ENCODE peak calls at places on chromosome 19, in seven cellular contexts. One of them, this sample, is unnamed.

GRCh38 chr19:55369651-55370304 is 485 bp downstream of the IL11 start:
- DNase-seq in esophagus muscularis mucosa: no peak
- DNase-seq in testis: peak; percentile 50
- DNase-seq in spleen: no peak
- DNase-seq in transverse colon: no peak
- DNase-seq in IMR-90: peak; percentile 76
- DNase-seq in A549: peak; percentile 86
- DNase-seq in this sample: no peak

GRCh38 chr19:51339687-51340656 is 2.0 kb downstream of the VSIG10L start:
- DNase-seq in esophagus muscularis mucosa: peak; percentile 100
- DNase-seq in spleen: peak; percentile 98
- DNase-seq in A549: peak; percentile 99
- DNase-seq in transverse colon: peak; percentile 99
- DNase-seq in testis: peak; percentile 100
- DNase-seq in IMR-90: peak; percentile 95
- DNase-seq in this sample: peak; percentile 97

GRCh38 chr19:4449022-4449825 is 8.4 kb downstream of the UBXN6 start:
- DNase-seq in testis: peak; percentile 67
- DNase-seq in A549: no peak
- DNase-seq in spleen: no peak
- DNase-seq in esophagus muscularis mucosa: no peak
- DNase-seq in transverse colon: no peak
- DNase-seq in IMR-90: no peak
- DNase-seq in this sample: peak; percentile 66

GRCh38 chr19:51366999-51367564 is 894 bp upstream of the ETFB start:
- DNase-seq in spleen: peak; percentile 92
- DNase-seq in testis: peak; percentile 21
- DNase-seq in IMR-90: no peak
- DNase-seq in A549: no peak
- DNase-seq in esophagus muscularis mucosa: no peak
- DNase-seq in transverse colon: peak; percentile 45
- DNase-seq in this sample: no peak

GRCh38 chr19:55066107-55066709 is 3.3 kb upstream of the RDH13 start:
- DNase-seq in esophagus muscularis mucosa: no peak
- DNase-seq in spleen: no peak
- DNase-seq in IMR-90: no peak
- DNase-seq in testis: no peak
- DNase-seq in transverse colon: no peak
- DNase-seq in A549: no peak
- DNase-seq in this sample: no peak

GRCh38 chr19:3698386-3698950 is 1.8 kb downstream of the PIP5K1C start:
- DNase-seq in transverse colon: no peak
- DNase-seq in IMR-90: peak; percentile 28
- DNase-seq in spleen: no peak
- DNase-seq in testis: no peak
- DNase-seq in esophagus muscularis mucosa: no peak
- DNase-seq in A549: no peak
- DNase-seq in this sample: no peak

GRCh38 chr19:10871711-10872550 is 578 bp downstream of the CARM1 start:
- DNase-seq in testis: peak; percentile 37
- DNase-seq in esophagus muscularis mucosa: no peak
- DNase-seq in A549: no peak
- DNase-seq in IMR-90: no peak
- DNase-seq in spleen: peak; percentile 94
- DNase-seq in transverse colon: peak; percentile 44
- DNase-seq in this sample: peak; percentile 54

GRCh38 chr19:39182174-39182505 is 14.6 kb upstream of the NCCRP1 start:
- DNase-seq in testis: no peak
- DNase-seq in transverse colon: no peak
- DNase-seq in IMR-90: no peak
- DNase-seq in spleen: no peak
- DNase-seq in esophagus muscularis mucosa: no peak
- DNase-seq in A549: no peak
- DNase-seq in this sample: no peak

GRCh38 chr19:13260883-13261653 is 110.9 kb downstream of the IER2 start:
- DNase-seq in spleen: no peak
- DNase-seq in transverse colon: no peak
- DNase-seq in A549: peak; percentile 49
- DNase-seq in esophagus muscularis mucosa: no peak
- DNase-seq in IMR-90: peak; percentile 93
- DNase-seq in testis: no peak
- DNase-seq in this sample: no peak

GRCh38 chr19:28703400-28703956 is 509.5 kb downstream of the UQCRFS1 start:
- DNase-seq in esophagus muscularis mucosa: no peak
- DNase-seq in IMR-90: no peak
- DNase-seq in transverse colon: no peak
- DNase-seq in testis: no peak
- DNase-seq in A549: no peak
- DNase-seq in spleen: no peak
- DNase-seq in this sample: no peak
- H3K4me1 ChIP-seq in esophagus muscularis mucosa: no peaks in the 10 kb centered on the region
- H3K4me1 ChIP-seq in IMR-90: no peaks in the 10 kb centered on the region
- H3K4me1 ChIP-seq in transverse colon: no peaks in the 10 kb centered on the region
- H3K4me1 ChIP-seq in testis: no peaks in the 10 kb centered on the region
- H3K4me1 ChIP-seq in A549: no peaks in the 10 kb centered on the region
- H3K4me1 ChIP-seq in spleen: no peaks in the 10 kb centered on the region
- H3K4me1 ChIP-seq in this sample: no peaks in the 10 kb centered on the region

DNA sequence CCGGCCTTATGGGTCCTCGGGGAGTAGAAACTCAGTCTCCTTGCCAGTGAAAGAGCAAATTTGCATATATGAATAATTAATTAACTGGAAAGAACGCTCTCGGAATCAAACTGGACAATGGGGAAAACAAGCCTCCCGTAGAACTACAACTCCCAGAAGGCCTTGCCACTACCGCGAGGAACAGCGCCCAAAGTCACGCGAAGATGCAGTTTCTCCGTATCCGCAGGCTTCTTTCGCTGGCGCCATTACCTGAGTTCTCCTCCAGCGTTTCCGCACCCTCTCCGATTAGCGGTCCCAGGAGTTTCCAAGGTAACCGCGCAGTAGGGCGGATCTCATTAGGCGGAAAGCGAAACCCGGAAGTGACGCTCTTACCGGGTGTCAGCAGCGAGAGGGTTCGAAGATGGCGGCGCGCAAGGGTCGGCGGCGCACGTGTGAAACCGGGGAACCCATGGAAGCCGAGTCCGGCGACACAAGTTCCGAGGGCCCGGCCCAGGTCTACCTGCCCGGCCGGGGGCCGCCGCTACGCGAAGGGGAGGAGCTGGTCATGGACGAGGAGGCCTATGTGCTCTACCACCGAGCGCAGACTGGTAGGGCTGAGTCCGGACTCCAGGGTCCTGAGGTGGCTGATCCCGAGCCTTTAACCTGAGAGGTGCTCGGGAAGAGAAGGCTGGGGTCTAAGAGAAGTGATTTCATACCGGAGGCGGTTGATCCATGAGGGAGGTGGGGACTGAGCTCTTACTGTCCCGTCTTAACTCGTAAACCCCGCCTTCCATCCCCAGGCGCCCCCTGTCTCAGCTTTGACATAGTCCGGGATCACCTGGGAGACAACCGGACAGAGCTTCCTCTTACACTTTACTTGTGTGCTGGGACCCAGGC is at the start of gene GRWD1:
- DNase-seq in spleen: peak; percentile 96
- DNase-seq in esophagus muscularis mucosa: peak; percentile 98
- DNase-seq in testis: peak; percentile 98
- DNase-seq in IMR-90: peak; percentile 94
- DNase-seq in A549: peak; percentile 99
- DNase-seq in transverse colon: peak; percentile 93
- DNase-seq in this sample: peak; percentile 94
- TF ChIP-seq POLR2A in spleen: no peak
- TF ChIP-seq POLR2A in esophagus muscularis mucosa: no peak
- TF ChIP-seq POLR2A in testis: no peak
- TF ChIP-seq POLR2A in IMR-90: peak; percentile 72
- TF ChIP-seq POLR2A in A549: peak; percentile 91
- TF ChIP-seq POLR2A in transverse colon: peak; percentile 46
- TF ChIP-seq POLR2A in this sample: peak; percentile 50

DNA sequence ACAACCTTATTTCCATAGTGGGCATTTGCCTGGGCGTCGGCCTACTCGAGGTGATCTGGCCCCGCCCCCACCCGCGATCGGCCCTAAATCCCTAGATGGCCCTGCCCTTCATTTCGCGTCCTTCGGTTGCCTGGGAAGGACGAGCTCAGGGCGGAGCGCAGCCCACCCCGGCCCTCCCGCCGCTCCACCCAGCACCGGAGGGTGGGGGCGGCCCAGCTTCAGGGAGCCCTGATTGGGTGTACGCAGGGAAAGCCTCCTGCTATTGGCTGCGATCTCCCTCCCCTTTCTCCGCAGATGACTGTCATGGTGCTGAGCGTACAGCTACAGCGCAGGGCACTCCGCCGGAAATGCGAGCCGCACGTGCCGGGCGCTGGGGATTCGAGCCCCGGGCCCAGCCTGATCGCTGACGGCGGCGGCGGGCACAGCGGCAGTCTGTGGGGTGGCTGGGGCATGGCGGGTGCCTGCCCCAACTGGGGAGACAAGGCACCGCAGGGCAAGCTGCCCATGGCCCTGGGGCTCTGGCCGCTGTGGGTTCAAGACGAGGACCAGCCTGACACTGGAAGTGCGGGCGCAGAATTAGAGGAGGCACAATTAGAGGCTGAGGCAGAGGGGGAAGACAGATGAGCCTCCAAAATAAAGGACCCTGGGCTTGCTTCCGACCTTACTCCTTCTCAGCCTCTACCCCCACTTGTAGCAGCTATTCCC is 4.3 kb downstream of the CD37 start:
- DNase-seq in spleen: peak; percentile 86
- DNase-seq in esophagus muscularis mucosa: peak; percentile 93
- DNase-seq in A549: no peak
- DNase-seq in IMR-90: peak; percentile 50
- DNase-seq in testis: peak; percentile 81
- DNase-seq in transverse colon: peak; percentile 84
- DNase-seq in this sample: peak; percentile 83
- H3K9me3 ChIP-seq in spleen: no peaks in the 10 kb centered on the region
- H3K9me3 ChIP-seq in esophagus muscularis mucosa: no peaks in the 10 kb centered on the region
- H3K9me3 ChIP-seq in A549: no peaks in the 10 kb centered on the region
- H3K9me3 ChIP-seq in IMR-90: no peaks in the 10 kb centered on the region
- H3K9me3 ChIP-seq in testis: no peaks in the 10 kb centered on the region
- H3K9me3 ChIP-seq in transverse colon: no peaks in the 10 kb centered on the region
- H3K9me3 ChIP-seq in this sample: no peaks in the 10 kb centered on the region

GRCh38 chr19:49895566-49896297 is 955 bp downstream of the IL4I1 start:
- DNase-seq in A549: no peak
- DNase-seq in transverse colon: no peak
- DNase-seq in esophagus muscularis mucosa: no peak
- DNase-seq in IMR-90: no peak
- DNase-seq in spleen: no peak
- DNase-seq in testis: no peak
- DNase-seq in this sample: no peak

GRCh38 chr19:49893135-49893534 is 3.6 kb downstream of the IL4I1 start:
- DNase-seq in A549: no peak
- DNase-seq in transverse colon: no peak
- DNase-seq in esophagus muscularis mucosa: no peak
- DNase-seq in testis: no peak
- DNase-seq in spleen: no peak
- DNase-seq in IMR-90: no peak
- DNase-seq in this sample: no peak

GRCh38 chr19:49894879-49895565 is 1.7 kb downstream of the IL4I1 start:
- DNase-seq in spleen: no peak
- DNase-seq in testis: no peak
- DNase-seq in esophagus muscularis mucosa: no peak
- DNase-seq in IMR-90: no peak
- DNase-seq in A549: no peak
- DNase-seq in transverse colon: no peak
- DNase-seq in this sample: no peak

GRCh38 chr19:49894011-49894664 is 2.5 kb downstream of the IL4I1 start:
- DNase-seq in testis: no peak
- DNase-seq in esophagus muscularis mucosa: no peak
- DNase-seq in A549: no peak
- DNase-seq in spleen: no peak
- DNase-seq in transverse colon: no peak
- DNase-seq in IMR-90: no peak
- DNase-seq in this sample: no peak

DNA sequence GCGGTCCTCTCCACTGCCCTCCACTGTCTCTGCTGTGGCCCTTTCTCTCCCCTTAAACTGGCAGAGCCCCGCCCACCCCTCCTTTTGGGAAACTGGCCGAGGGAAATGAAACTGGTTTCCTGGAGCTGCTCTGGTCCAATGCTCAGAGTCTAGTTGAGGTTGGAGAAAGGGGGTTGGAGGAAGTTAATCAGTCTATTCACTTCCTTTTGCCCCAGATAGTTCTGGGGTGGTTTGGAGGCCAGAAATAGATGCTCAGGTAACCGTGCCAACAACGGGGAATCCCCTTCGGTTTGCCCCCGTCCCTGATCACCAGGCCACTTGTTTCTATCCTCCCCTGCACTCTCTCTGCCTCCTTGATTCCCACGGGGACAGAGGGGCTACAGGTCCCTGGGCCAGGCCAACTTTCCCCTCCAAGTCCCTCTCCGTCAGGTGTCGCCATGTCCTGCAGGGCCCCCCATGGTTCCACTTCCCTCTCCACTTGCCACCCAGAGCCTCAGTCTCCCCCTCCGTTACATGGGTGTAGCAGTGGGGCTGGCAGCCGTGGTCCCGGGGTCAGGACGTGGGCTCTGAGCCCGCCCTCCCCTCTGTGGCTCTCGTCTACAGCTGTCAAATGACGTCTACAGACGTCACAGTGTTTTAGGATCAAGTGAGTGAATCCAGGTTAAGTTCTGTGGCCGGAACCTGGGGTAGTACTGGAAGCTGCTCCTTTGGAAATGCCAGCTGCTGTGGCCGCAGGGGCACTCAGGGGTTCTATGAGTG is at the start of gene IL4I1:
- DNase-seq in IMR-90: peak; percentile 42
- DNase-seq in transverse colon: peak; percentile 45
- DNase-seq in A549: no peak
- DNase-seq in esophagus muscularis mucosa: no peak
- DNase-seq in testis: no peak
- DNase-seq in spleen: peak; percentile 83
- DNase-seq in this sample: no peak
- H3K4me1 ChIP-seq in IMR-90: peaks cover 8% of the 10 kb centered on the region
- H3K4me1 ChIP-seq in transverse colon: peaks cover 22% of the 10 kb centered on the region
- H3K4me1 ChIP-seq in A549: peaks cover 12% of the 10 kb centered on the region
- H3K4me1 ChIP-seq in esophagus muscularis mucosa: peaks cover 16% of the 10 kb centered on the region
- H3K4me1 ChIP-seq in testis: no peaks in the 10 kb centered on the region
- H3K4me1 ChIP-seq in spleen: peaks cover 27% of the 10 kb centered on the region
- H3K4me1 ChIP-seq in this sample: no peaks in the 10 kb centered on the region

GRCh38 chr19:34999498-35000337 is at the start of gene GRAMD1A:
- DNase-seq in transverse colon: peak; percentile 91
- DNase-seq in testis: peak; percentile 89
- DNase-seq in spleen: peak; percentile 98
- DNase-seq in esophagus muscularis mucosa: peak; percentile 96
- DNase-seq in A549: peak; percentile 98
- DNase-seq in IMR-90: peak; percentile 80
- DNase-seq in this sample: peak; percentile 88
- TF ChIP-seq POLR2A in transverse colon: peak; percentile 88
- TF ChIP-seq POLR2A in testis: peak; percentile 65
- TF ChIP-seq POLR2A in spleen: no peak
- TF ChIP-seq POLR2A in esophagus muscularis mucosa: peak; percentile 56
- TF ChIP-seq POLR2A in A549: peak; percentile 64
- TF ChIP-seq POLR2A in IMR-90: peak; percentile 86
- TF ChIP-seq POLR2A in this sample: peak; percentile 84